ENCODE peak calls at places on chromosomes 3 and 15, in eight cellular contexts. One of them, this sample, is unnamed.

GRCh38 chr15:25863067-25863967 is at the start of gene ATP10A:
- DNase-seq in neural progenitor cell: peak
- DNase-seq in mucosa of descending colon: peak
- DNase-seq in PC-3: peak
- DNase-seq in cardiac fibroblast: peak
- DNase-seq in A549: peak
- DNase-seq in choroid plexus epithelial cell: peak
- DNase-seq in right cardiac atrium: peak
- DNase-seq in this sample: peak

GRCh38 chr3:117708601-117709000 is 999.0 kb downstream of the TUSC7 start:
- DNase-seq in neural progenitor cell: no peak
- DNase-seq in mucosa of descending colon: no peak
- DNase-seq in PC-3: peak
- DNase-seq in cardiac fibroblast: peak
- DNase-seq in A549: no peak
- DNase-seq in choroid plexus epithelial cell: no peak
- DNase-seq in right cardiac atrium: no peak
- DNase-seq in this sample: no peak

GRCh38 chr3:155131104-155131503 is 51.0 kb downstream of the MME start:
- DNase-seq in neural progenitor cell: no peak
- DNase-seq in mucosa of descending colon: no peak
- DNase-seq in PC-3: no peak
- DNase-seq in cardiac fibroblast: peak
- DNase-seq in A549: no peak
- DNase-seq in choroid plexus epithelial cell: peak
- DNase-seq in right cardiac atrium: no peak
- DNase-seq in this sample: peak

GRCh38 chr3:196951371-196951770 is 9.0 kb upstream of the NCBP2 start:
- DNase-seq in neural progenitor cell: no peak
- DNase-seq in mucosa of descending colon: no peak
- DNase-seq in PC-3: no peak
- DNase-seq in cardiac fibroblast: no peak
- DNase-seq in A549: no peak
- DNase-seq in choroid plexus epithelial cell: no peak
- DNase-seq in right cardiac atrium: no peak
- DNase-seq in this sample: no peak

GRCh38 chr3:50885491-50885890 is 210.8 kb downstream of the DOCK3 start:
- DNase-seq in neural progenitor cell: peak
- DNase-seq in mucosa of descending colon: no peak
- DNase-seq in PC-3: peak
- DNase-seq in cardiac fibroblast: no peak
- DNase-seq in A549: no peak
- DNase-seq in choroid plexus epithelial cell: no peak
- DNase-seq in right cardiac atrium: no peak
- DNase-seq in this sample: no peak

GRCh38 chr15:58477228-58477627 is 45.4 kb downstream of the LIPC start:
- DNase-seq in neural progenitor cell: no peak
- DNase-seq in mucosa of descending colon: no peak
- DNase-seq in PC-3: no peak
- DNase-seq in cardiac fibroblast: no peak
- DNase-seq in A549: no peak
- DNase-seq in choroid plexus epithelial cell: no peak
- DNase-seq in right cardiac atrium: no peak
- DNase-seq in this sample: no peak

GRCh38 chr15:82999905-83000671 is 11.4 kb downstream of the C15orf40 start:
- DNase-seq in neural progenitor cell: peak
- DNase-seq in mucosa of descending colon: no peak
- DNase-seq in PC-3: peak
- DNase-seq in cardiac fibroblast: peak
- DNase-seq in A549: peak
- DNase-seq in choroid plexus epithelial cell: peak
- DNase-seq in right cardiac atrium: no peak
- DNase-seq in this sample: no peak

GRCh38 chr15:77821188-77821958 is 188.7 kb upstream of the LINGO1 start:
- DNase-seq in neural progenitor cell: peak
- DNase-seq in mucosa of descending colon: peak
- DNase-seq in PC-3: peak
- DNase-seq in cardiac fibroblast: peak
- DNase-seq in A549: peak
- DNase-seq in choroid plexus epithelial cell: peak
- DNase-seq in right cardiac atrium: peak
- DNase-seq in this sample: peak

GRCh38 chr3:132321321-132321720 is 4.1 kb downstream of the ACP3 start:
- DNase-seq in neural progenitor cell: no peak
- DNase-seq in mucosa of descending colon: no peak
- DNase-seq in PC-3: no peak
- DNase-seq in cardiac fibroblast: no peak
- DNase-seq in A549: no peak
- DNase-seq in choroid plexus epithelial cell: peak
- DNase-seq in right cardiac atrium: no peak
- DNase-seq in this sample: no peak

GRCh38 chr15:73617310-73617709 is 15.9 kb downstream of the NPTN start:
- DNase-seq in neural progenitor cell: no peak
- DNase-seq in mucosa of descending colon: no peak
- DNase-seq in PC-3: no peak
- DNase-seq in cardiac fibroblast: no peak
- DNase-seq in A549: no peak
- DNase-seq in choroid plexus epithelial cell: peak
- DNase-seq in right cardiac atrium: no peak
- DNase-seq in this sample: no peak

GRCh38 chr3:77655421-77655820 is 615.5 kb downstream of the ROBO2 start:
- DNase-seq in neural progenitor cell: no peak
- DNase-seq in mucosa of descending colon: no peak
- DNase-seq in PC-3: no peak
- DNase-seq in cardiac fibroblast: no peak
- DNase-seq in A549: no peak
- DNase-seq in choroid plexus epithelial cell: peak
- DNase-seq in right cardiac atrium: no peak
- DNase-seq in this sample: no peak

GRCh38 chr3:127490271-127491023 is 100.1 kb downstream of the TPRA1 start:
- DNase-seq in neural progenitor cell: no peak
- DNase-seq in mucosa of descending colon: no peak
- DNase-seq in PC-3: no peak
- DNase-seq in cardiac fibroblast: no peak
- DNase-seq in A549: no peak
- DNase-seq in choroid plexus epithelial cell: no peak
- DNase-seq in right cardiac atrium: no peak
- DNase-seq in this sample: no peak

GRCh38 chr15:75109731-75110130 is 86.3 kb downstream of the PPCDC start:
- DNase-seq in neural progenitor cell: no peak
- DNase-seq in mucosa of descending colon: no peak
- DNase-seq in PC-3: no peak
- DNase-seq in cardiac fibroblast: no peak
- DNase-seq in A549: no peak
- DNase-seq in choroid plexus epithelial cell: no peak
- DNase-seq in right cardiac atrium: no peak
- DNase-seq in this sample: no peak

GRCh38 chr3:60392501-60392900 is 858.8 kb downstream of the FHIT start:
- DNase-seq in neural progenitor cell: no peak
- DNase-seq in mucosa of descending colon: no peak
- DNase-seq in PC-3: no peak
- DNase-seq in cardiac fibroblast: no peak
- DNase-seq in A549: no peak
- DNase-seq in choroid plexus epithelial cell: no peak
- DNase-seq in right cardiac atrium: no peak
- DNase-seq in this sample: no peak

GRCh38 chr3:107938128-107938527 is 152.7 kb downstream of the CD47 start:
- DNase-seq in neural progenitor cell: peak
- DNase-seq in mucosa of descending colon: peak
- DNase-seq in PC-3: peak
- DNase-seq in cardiac fibroblast: peak
- DNase-seq in A549: peak
- DNase-seq in choroid plexus epithelial cell: peak
- DNase-seq in right cardiac atrium: peak
- DNase-seq in this sample: no peak

GRCh38 chr3:133394561-133395311 is 5.1 kb upstream of the BFSP2 start:
- DNase-seq in neural progenitor cell: no peak
- DNase-seq in mucosa of descending colon: no peak
- DNase-seq in PC-3: no peak
- DNase-seq in cardiac fibroblast: peak
- DNase-seq in A549: no peak
- DNase-seq in choroid plexus epithelial cell: no peak
- DNase-seq in right cardiac atrium: no peak
- DNase-seq in this sample: no peak

GRCh38 chr3:97232635-97233034 is 418.2 kb downstream of the EPHA6 start:
- DNase-seq in neural progenitor cell: no peak
- DNase-seq in mucosa of descending colon: no peak
- DNase-seq in PC-3: peak
- DNase-seq in cardiac fibroblast: no peak
- DNase-seq in A549: no peak
- DNase-seq in choroid plexus epithelial cell: no peak
- DNase-seq in right cardiac atrium: no peak
- DNase-seq in this sample: no peak

GRCh38 chr15:93070136-93070535 is 18.9 kb downstream of the RGMA start:
- DNase-seq in neural progenitor cell: no peak
- DNase-seq in mucosa of descending colon: no peak
- DNase-seq in PC-3: peak
- DNase-seq in cardiac fibroblast: no peak
- DNase-seq in A549: no peak
- DNase-seq in choroid plexus epithelial cell: no peak
- DNase-seq in right cardiac atrium: no peak
- DNase-seq in this sample: no peak
- H3K4me3 ChIP-seq in neural progenitor cell: peak
- H3K4me3 ChIP-seq in mucosa of descending colon: no peak
- H3K4me3 ChIP-seq in PC-3: no peak
- H3K4me3 ChIP-seq in cardiac fibroblast: no peak
- H3K4me3 ChIP-seq in A549: no peak
- H3K4me3 ChIP-seq in choroid plexus epithelial cell: no peak
- H3K4me3 ChIP-seq in right cardiac atrium: no peak
- H3K4me3 ChIP-seq in this sample: peak

DNA sequence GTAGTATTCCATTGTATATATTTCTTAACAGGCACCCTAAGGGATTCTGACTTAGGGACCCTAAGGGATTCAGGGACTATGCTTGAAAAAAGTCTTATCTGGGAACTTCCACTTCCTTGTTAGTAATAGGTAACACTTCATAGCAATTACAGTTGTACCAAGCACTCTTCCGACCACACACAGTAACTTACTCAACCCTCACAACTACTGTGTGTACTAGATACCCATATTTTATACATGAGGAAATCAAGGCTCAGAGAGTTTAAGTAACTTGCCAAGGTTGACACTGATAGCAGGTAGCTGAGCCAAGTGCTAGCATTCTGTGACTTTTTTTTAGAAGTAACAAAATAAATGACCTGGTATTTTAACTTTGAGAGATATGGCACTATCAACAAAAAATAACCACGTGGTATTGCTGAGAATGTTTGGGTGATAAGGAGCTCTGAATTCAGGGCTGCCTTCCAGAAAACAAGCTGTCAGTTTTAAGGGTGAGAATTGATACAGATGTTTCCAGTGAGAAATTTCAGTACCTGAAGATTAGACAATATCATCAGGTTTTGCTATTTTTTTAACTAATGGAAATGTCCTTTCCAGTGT is 210.3 kb upstream of the SUCLG2 start:
- DNase-seq in neural progenitor cell: no peak
- DNase-seq in mucosa of descending colon: no peak
- DNase-seq in PC-3: no peak
- DNase-seq in cardiac fibroblast: no peak
- DNase-seq in A549: no peak
- DNase-seq in choroid plexus epithelial cell: no peak
- DNase-seq in right cardiac atrium: no peak
- DNase-seq in this sample: no peak
- H3K4me3 ChIP-seq in neural progenitor cell: no peak
- H3K4me3 ChIP-seq in mucosa of descending colon: no peak
- H3K4me3 ChIP-seq in PC-3: no peak
- H3K4me3 ChIP-seq in cardiac fibroblast: no peak
- H3K4me3 ChIP-seq in A549: no peak
- H3K4me3 ChIP-seq in choroid plexus epithelial cell: no peak
- H3K4me3 ChIP-seq in right cardiac atrium: no peak
- H3K4me3 ChIP-seq in this sample: no peak

GRCh38 chr15:89775815-89776214 is 317 bp upstream of the MESP2 start:
- DNase-seq in neural progenitor cell: no peak
- DNase-seq in mucosa of descending colon: no peak
- DNase-seq in PC-3: no peak
- DNase-seq in cardiac fibroblast: no peak
- DNase-seq in A549: no peak
- DNase-seq in choroid plexus epithelial cell: no peak
- DNase-seq in right cardiac atrium: no peak
- DNase-seq in this sample: no peak
- H3K4me3 ChIP-seq in neural progenitor cell: no peak
- H3K4me3 ChIP-seq in mucosa of descending colon: no peak
- H3K4me3 ChIP-seq in PC-3: no peak
- H3K4me3 ChIP-seq in cardiac fibroblast: peak
- H3K4me3 ChIP-seq in A549: peak
- H3K4me3 ChIP-seq in choroid plexus epithelial cell: no peak
- H3K4me3 ChIP-seq in right cardiac atrium: peak
- H3K4me3 ChIP-seq in this sample: peak

GRCh38 chr3:129000742-129001100 is 383 bp upstream of the EFCC1 start:
- DNase-seq in neural progenitor cell: peak
- DNase-seq in mucosa of descending colon: no peak
- DNase-seq in PC-3: no peak
- DNase-seq in cardiac fibroblast: no peak
- DNase-seq in A549: no peak
- DNase-seq in choroid plexus epithelial cell: no peak
- DNase-seq in right cardiac atrium: no peak
- DNase-seq in this sample: no peak
- H3K4me3 ChIP-seq in neural progenitor cell: peak
- H3K4me3 ChIP-seq in mucosa of descending colon: no peak
- H3K4me3 ChIP-seq in PC-3: no peak
- H3K4me3 ChIP-seq in cardiac fibroblast: peak
- H3K4me3 ChIP-seq in A549: no peak
- H3K4me3 ChIP-seq in choroid plexus epithelial cell: no peak
- H3K4me3 ChIP-seq in right cardiac atrium: peak
- H3K4me3 ChIP-seq in this sample: peak

GRCh38 chr3:141050576-141050912 is 603 bp upstream of the SPSB4 start:
- DNase-seq in neural progenitor cell: peak
- DNase-seq in mucosa of descending colon: no peak
- DNase-seq in PC-3: no peak
- DNase-seq in cardiac fibroblast: no peak
- DNase-seq in A549: peak
- DNase-seq in choroid plexus epithelial cell: no peak
- DNase-seq in right cardiac atrium: no peak
- DNase-seq in this sample: no peak
- H3K4me3 ChIP-seq in neural progenitor cell: peak
- H3K4me3 ChIP-seq in mucosa of descending colon: no peak
- H3K4me3 ChIP-seq in PC-3: no peak
- H3K4me3 ChIP-seq in cardiac fibroblast: no peak
- H3K4me3 ChIP-seq in A549: peak
- H3K4me3 ChIP-seq in choroid plexus epithelial cell: no peak
- H3K4me3 ChIP-seq in right cardiac atrium: peak
- H3K4me3 ChIP-seq in this sample: peak

DNA sequence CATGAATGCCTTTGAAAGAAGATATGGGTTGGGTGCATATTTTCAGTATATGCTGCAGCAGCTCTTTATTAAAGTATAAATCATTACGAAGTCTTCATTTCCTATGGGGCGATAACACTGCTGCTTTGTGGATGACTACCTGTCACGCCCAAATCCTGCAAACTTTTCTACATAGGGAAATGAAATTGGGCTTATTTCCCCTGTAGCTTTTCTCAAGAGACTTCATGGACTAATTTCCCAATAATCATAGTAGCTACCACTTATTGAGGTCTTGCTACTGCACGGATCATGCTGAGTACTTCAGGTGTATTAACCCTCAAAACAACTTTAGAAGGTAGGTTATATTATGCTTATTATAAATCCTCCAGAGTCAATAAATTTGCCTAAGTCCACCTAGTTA is 8.0 kb downstream of the TGFBR2 start:
- DNase-seq in neural progenitor cell: no peak
- DNase-seq in mucosa of descending colon: no peak
- DNase-seq in PC-3: no peak
- DNase-seq in cardiac fibroblast: no peak
- DNase-seq in A549: no peak
- DNase-seq in choroid plexus epithelial cell: no peak
- DNase-seq in right cardiac atrium: no peak
- DNase-seq in this sample: no peak
- H3K4me3 ChIP-seq in neural progenitor cell: no peak
- H3K4me3 ChIP-seq in mucosa of descending colon: no peak
- H3K4me3 ChIP-seq in PC-3: no peak
- H3K4me3 ChIP-seq in cardiac fibroblast: no peak
- H3K4me3 ChIP-seq in A549: no peak
- H3K4me3 ChIP-seq in choroid plexus epithelial cell: no peak
- H3K4me3 ChIP-seq in right cardiac atrium: no peak
- H3K4me3 ChIP-seq in this sample: no peak